ENCODE peak calls at places on chromosomes 13 and 19, in ten cellular contexts. C, A, O, J, S, H, N, P, E and R are unnamed samples.

GRCh38 chr13:60431108-60431700 is 34.2 kb downstream of the TDRD3 start:
- DNase-seq in C (peak), A (no peak), O (no peak), J (no peak), S (no peak), H (no peak), N (peak), P (no peak), E (peak), R (peak)

GRCh38 chr19:43883864-43884263 is 51.2 kb downstream of the ZNF45 start:
- DNase-seq in C (no peak), A (no peak), O (no peak), J (no peak), S (no peak), H (no peak), N (no peak), P (no peak), E (no peak), R (no peak)

GRCh38 chr13:67574320-67575233 is 344.4 kb upstream of the PCDH9 start:
- DNase-seq in C (peak), A (no peak), O (no peak), J (no peak), S (no peak), H (no peak), N (no peak), P (no peak), E (no peak), R (no peak)

GRCh38 chr13:105327727-105328126 is 1207.7 kb downstream of the EFNB2 start:
- DNase-seq in C (peak), A (no peak), O (no peak), J (no peak), S (no peak), H (no peak), N (no peak), P (no peak), E (no peak), R (no peak)

GRCh38 chr13:73765651-73766384 is 368.4 kb downstream of the KLF12 start:
- DNase-seq in C (peak), A (peak), O (peak), J (peak), S (peak), H (peak), N (peak), P (peak), E (peak), R (no peak)

GRCh38 chr19:55486971-55487883 is 1.0 kb upstream of the SSC5D start:
- DNase-seq in C (peak), A (peak), O (peak), J (no peak), S (peak), H (peak), N (peak), P (peak), E (peak), R (peak)

GRCh38 chr13:44259045-44260042 is 114.3 kb upstream of the SERP2 start:
- DNase-seq in C (peak), A (peak), O (no peak), J (no peak), S (peak), H (no peak), N (no peak), P (no peak), E (peak), R (no peak)

GRCh38 chr13:59856281-59856810 is 307.4 kb downstream of the DIAPH3 start:
- DNase-seq in C (no peak), A (no peak), O (no peak), J (no peak), S (no peak), H (no peak), N (peak), P (no peak), E (no peak), R (no peak)

GRCh38 chr19:44718441-44719261 is 19.7 kb downstream of the CEACAM16 start:
- DNase-seq in C (peak), A (peak), O (peak), J (peak), S (no peak), H (peak), N (peak), P (peak), E (no peak), R (no peak)

GRCh38 chr19:15589760-15590451 is 25.1 kb upstream of the CYP4F8 start:
- DNase-seq in C (no peak), A (no peak), O (no peak), J (no peak), S (no peak), H (no peak), N (no peak), P (no peak), E (no peak), R (no peak)

GRCh38 chr19:58538257-58539168 is 5.4 kb upstream of the TRIM28 start:
- DNase-seq in C (no peak), A (peak), O (peak), J (peak), S (no peak), H (no peak), N (no peak), P (no peak), E (no peak), R (no peak)

GRCh38 chr19:53772943-53773342 is 51.2 kb downstream of the NLRP12 start:
- DNase-seq in C (peak), A (peak), O (peak), J (peak), S (no peak), H (no peak), N (peak), P (peak), E (no peak), R (peak)

GRCh38 chr19:35044317-35045117 is 3.0 kb downstream of the HPN start:
- DNase-seq in C (no peak), A (peak), O (no peak), J (peak), S (no peak), H (no peak), N (peak), P (no peak), E (peak), R (no peak)

GRCh38 chr19:21143428-21143827 is 1.6 kb downstream of the ZNF431 start:
- DNase-seq in C (no peak), A (no peak), O (no peak), J (no peak), S (no peak), H (no peak), N (no peak), P (no peak), E (no peak), R (no peak)

GRCh38 chr13:113929628-113930615 is 44.0 kb downstream of the C13orf46 start:
- DNase-seq in C (no peak), A (no peak), O (no peak), J (peak), S (no peak), H (peak), N (no peak), P (no peak), E (no peak), R (no peak)

GRCh38 chr19:21835429-21835809 is 563 bp downstream of the ZNF43 start:
- DNase-seq in C (no peak), A (no peak), O (no peak), J (no peak), S (no peak), H (peak), N (no peak), P (no peak), E (no peak), R (no peak)

GRCh38 chr19:33261511-33262192 is 36.0 kb upstream of the SLC7A10 start:
- DNase-seq in C (no peak), A (no peak), O (no peak), J (no peak), S (no peak), H (no peak), N (no peak), P (no peak), E (no peak), R (no peak)

GRCh38 chr19:29016353-29016752 is 196.6 kb downstream of the UQCRFS1 start:
- DNase-seq in C (no peak), A (no peak), O (no peak), J (no peak), S (no peak), H (no peak), N (no peak), P (no peak), E (no peak), R (no peak)
- TF ChIP-seq CTCF in C (no peak), A (no peak), O (no peak), J (no peak), S (no peak), H (no peak), N (no peak), P (no peak), E (no peak), R (no peak)

DNA sequence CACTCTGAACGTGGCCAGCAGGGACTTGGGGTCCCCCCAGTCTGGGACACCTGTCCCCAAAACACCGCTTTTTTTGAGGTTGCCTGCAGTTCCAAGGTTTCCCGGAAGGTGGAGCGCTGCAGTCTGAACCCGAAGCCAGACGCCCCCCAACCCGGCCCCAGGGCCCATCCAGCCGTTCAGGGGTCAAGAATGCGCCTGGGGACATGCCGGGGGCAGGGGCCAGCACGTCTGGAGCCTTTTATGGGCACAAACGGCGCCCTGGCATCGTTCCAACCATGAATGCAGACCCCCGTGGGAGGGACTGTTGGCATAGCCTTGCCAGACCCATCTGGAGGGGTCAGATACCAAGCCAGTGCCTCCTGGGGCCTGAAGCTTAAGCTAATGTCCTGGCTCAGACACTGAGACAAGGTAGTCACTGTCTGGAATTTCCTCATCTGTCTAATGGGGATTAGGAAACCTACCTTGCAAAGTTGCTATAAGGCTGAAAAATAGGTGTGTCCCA is 6.9 kb downstream of the S1PR5 start:
- DNase-seq in C (no peak), A (no peak), O (no peak), J (peak), S (no peak), H (no peak), N (no peak), P (no peak), E (peak), R (no peak)
- TF ChIP-seq CTCF in C (peak), A (peak), O (peak), J (peak), S (peak), H (peak), N (peak), P (peak), E (peak), R (peak)

DNA sequence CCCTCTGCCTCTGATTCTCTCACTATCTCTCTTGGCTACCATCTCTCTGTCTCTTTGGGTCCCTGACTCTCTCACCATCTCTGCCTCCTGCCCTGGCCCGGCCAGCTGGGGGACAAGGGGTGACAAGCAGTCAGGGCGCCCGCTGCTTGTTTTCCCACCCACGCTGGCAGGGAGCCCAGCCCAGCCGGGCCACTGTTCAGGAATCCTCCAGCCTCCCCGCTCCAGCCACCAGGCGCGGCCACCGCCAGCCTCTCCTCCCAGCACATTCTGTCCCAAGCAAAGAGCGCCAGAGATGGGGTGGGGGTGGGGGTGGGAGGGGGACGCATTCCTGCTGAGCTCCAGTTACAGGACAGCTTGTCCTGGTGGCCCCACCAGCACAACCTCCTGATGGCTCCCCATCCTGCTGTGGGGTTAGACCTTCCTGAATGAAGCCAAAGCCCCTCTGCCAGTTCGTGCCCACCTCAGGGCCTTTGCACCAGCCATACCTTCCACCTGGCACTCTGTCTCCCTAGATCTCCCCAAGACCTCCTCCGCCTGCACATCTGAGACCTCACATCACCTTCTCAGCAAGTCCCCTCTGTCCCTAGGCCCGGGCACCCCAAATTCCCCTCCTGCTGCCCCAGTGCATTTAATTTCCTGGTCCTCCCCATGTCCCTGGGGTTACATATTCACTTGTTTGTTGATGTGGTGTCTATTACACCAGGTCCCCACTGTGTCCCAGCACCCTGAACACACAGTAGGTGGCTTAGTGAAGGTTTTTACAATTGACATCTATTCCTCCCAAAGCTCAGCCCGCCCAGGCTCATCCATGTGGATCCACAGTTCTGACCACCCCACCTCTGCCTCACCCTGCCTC is 12.5 kb downstream of the ARRDC2 start:
- DNase-seq in C (peak), A (peak), O (peak), J (no peak), S (peak), H (peak), N (no peak), P (peak), E (no peak), R (no peak)
- TF ChIP-seq CTCF in C (no peak), A (peak), O (peak), J (no peak), S (no peak), H (peak), N (no peak), P (no peak), E (no peak), R (no peak)

GRCh38 chr19:28555317-28555716 is 657.6 kb downstream of the UQCRFS1 start:
- DNase-seq in C (no peak), A (no peak), O (no peak), J (no peak), S (no peak), H (no peak), N (no peak), P (no peak), E (no peak), R (no peak)

GRCh38 chr19:28558783-28559182 is 654.2 kb downstream of the UQCRFS1 start:
- DNase-seq in C (no peak), A (no peak), O (no peak), J (no peak), S (no peak), H (no peak), N (no peak), P (no peak), E (no peak), R (no peak)

GRCh38 chr19:28556371-28556770 is 656.6 kb downstream of the UQCRFS1 start:
- DNase-seq in C (no peak), A (no peak), O (no peak), J (no peak), S (no peak), H (no peak), N (no peak), P (no peak), E (no peak), R (no peak)

GRCh38 chr19:28563964-28564914 is 648.7 kb downstream of the UQCRFS1 start:
- DNase-seq in C (no peak), A (no peak), O (no peak), J (no peak), S (no peak), H (no peak), N (no peak), P (no peak), E (no peak), R (no peak)

DNA sequence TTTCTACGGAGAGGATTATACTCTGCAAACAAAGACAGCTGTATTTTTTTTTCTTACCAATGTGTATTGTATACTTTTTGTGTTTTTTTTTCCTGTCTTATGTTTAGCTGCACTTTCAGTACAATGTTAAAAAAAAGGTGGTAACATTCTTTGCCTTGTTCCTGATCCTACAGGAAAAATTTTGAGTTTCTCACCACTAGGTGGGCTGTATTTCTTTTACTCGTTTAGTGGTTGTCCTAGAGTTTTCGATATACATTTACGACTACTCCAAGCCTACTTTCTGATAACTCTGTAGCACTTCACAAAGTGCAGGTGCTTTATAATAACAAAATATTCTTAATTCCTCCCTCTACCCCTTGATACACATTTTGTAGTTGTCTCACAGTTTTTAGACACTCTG is 652.2 kb downstream of the UQCRFS1 start:
- DNase-seq in C (no peak), A (no peak), O (no peak), J (no peak), S (no peak), H (no peak), N (no peak), P (no peak), E (no peak), R (no peak)
- TF ChIP-seq CTCF in C (no peak), A (no peak), O (no peak), J (no peak), S (no peak), H (no peak), N (no peak), P (no peak), E (no peak), R (no peak)

GRCh38 chr19:31678421-31678820 is 329.2 kb upstream of the TSHZ3 start:
- DNase-seq in C (no peak), A (no peak), O (no peak), J (no peak), S (no peak), H (no peak), N (no peak), P (no peak), E (no peak), R (no peak)

GRCh38 chr19:31675187-31675913 is 326.1 kb upstream of the TSHZ3 start:
- DNase-seq in C (peak), A (no peak), O (no peak), J (no peak), S (no peak), H (no peak), N (no peak), P (no peak), E (no peak), R (no peak)

GRCh38 chr19:31670931-31671330 is 321.7 kb upstream of the TSHZ3 start:
- DNase-seq in C (no peak), A (no peak), O (no peak), J (no peak), S (no peak), H (no peak), N (no peak), P (no peak), E (no peak), R (no peak)

GRCh38 chr19:31674503-31675186 is 325.4 kb upstream of the TSHZ3 start:
- DNase-seq in C (peak), A (no peak), O (no peak), J (no peak), S (no peak), H (no peak), N (no peak), P (no peak), E (no peak), R (no peak)

DNA sequence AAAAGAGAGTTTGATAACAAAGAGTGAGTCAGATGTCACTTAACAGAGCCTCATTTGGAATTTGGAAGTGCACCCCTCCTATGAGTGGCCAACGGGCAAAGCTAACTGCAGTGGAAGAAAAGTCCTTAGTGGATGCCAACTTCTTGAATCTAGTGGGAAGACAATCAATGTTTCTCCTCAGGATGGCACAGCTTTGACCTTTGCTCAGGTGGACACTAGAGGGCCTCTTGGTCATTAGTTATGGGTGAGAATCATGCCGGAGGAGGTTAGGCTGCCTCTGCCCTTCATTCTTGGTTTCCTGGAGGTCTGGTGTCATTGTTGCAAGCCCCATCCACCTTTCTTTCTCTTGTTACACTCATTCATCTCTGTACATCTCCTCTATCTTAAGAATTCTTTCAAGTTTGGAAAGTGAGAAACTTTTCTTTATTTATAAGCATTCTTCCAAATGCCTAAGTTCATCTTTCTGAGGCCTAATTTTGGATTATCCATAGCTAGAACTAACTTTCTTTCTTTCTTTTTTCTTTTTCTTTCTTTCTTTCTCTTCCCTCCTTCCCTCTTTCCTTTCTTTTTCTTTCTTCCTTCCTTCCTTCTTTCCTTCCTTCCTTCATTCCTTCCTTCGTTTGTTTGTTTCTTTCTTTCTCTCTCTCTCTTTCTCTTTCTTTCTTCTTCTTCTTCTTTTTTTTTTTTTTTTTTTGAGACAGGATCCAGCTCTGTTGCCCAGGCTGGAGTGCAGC is 327.2 kb upstream of the TSHZ3 start:
- DNase-seq in C (peak), A (no peak), O (peak), J (peak), S (no peak), H (no peak), N (no peak), P (no peak), E (no peak), R (no peak)
- TF ChIP-seq CTCF in C (no peak), A (no peak), O (peak), J (no peak), S (no peak), H (no peak), N (no peak), P (no peak), E (no peak), R (no peak)

GRCh38 chr19:18160792-18161690 is 8.1 kb downstream of the PIK3R2 start:
- DNase-seq in C (no peak), A (peak), O (peak), J (peak), S (no peak), H (peak), N (no peak), P (peak), E (peak), R (peak)
- TF ChIP-seq CTCF in C (no peak), A (peak), O (peak), J (peak), S (peak), H (peak), N (peak), P (peak), E (peak), R (peak)

DNA sequence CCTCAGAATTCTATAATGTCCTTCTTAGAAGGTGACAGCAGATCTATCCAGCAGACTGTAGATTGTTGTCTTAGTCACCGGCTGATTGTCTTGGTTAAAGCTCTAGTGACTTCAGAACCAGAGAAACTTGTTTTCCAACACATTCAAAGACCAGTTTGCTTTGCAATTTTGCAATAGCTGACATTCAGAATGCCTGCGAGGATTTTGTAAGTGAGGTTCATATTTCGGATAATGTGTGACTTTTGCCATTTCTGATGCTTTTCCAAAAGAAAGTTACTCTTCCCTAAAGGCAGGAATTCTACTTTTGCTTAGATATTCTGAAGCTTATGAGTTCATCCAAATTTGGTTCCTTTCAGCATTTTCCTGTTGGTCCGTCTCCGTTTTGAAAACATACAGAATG is 13.2 kb downstream of the SPINT2 start:
- DNase-seq in C (no peak), A (no peak), O (no peak), J (no peak), S (no peak), H (no peak), N (no peak), P (no peak), E (no peak), R (peak)
- TF ChIP-seq CTCF in C (no peak), A (no peak), O (no peak), J (no peak), S (no peak), H (no peak), N (no peak), P (no peak), E (no peak), R (no peak)